ENCODE peak calls at places on chromosomes 1 and 21, in seven cellular contexts. One of them, this sample, is unnamed.

GRCh38 chr1:55631508-55631907 is 416.3 kb upstream of the USP24 start:
- DNase-seq in OCI-LY7: no peak
- DNase-seq in CD8-positive, alpha-beta T cell: no peak
- DNase-seq in esophagus muscularis mucosa: no peak
- DNase-seq in GM23248: peak
- DNase-seq in iPS DF 6.9: no peak
- DNase-seq in prostate gland: no peak
- DNase-seq in this sample: no peak

GRCh38 chr1:40824591-40825429 is 37.4 kb downstream of the CITED4 start:
- DNase-seq in OCI-LY7: no peak
- DNase-seq in CD8-positive, alpha-beta T cell: no peak
- DNase-seq in esophagus muscularis mucosa: no peak
- DNase-seq in GM23248: peak
- DNase-seq in iPS DF 6.9: no peak
- DNase-seq in prostate gland: no peak
- DNase-seq in this sample: no peak

GRCh38 chr1:179034720-179035119 is 9.0 kb downstream of the FAM20B start:
- DNase-seq in OCI-LY7: peak
- DNase-seq in CD8-positive, alpha-beta T cell: no peak
- DNase-seq in esophagus muscularis mucosa: no peak
- DNase-seq in GM23248: peak
- DNase-seq in iPS DF 6.9: no peak
- DNase-seq in prostate gland: no peak
- DNase-seq in this sample: no peak

GRCh38 chr1:41840592-41841246 is 78.0 kb downstream of the HIVEP3 start:
- DNase-seq in OCI-LY7: no peak
- DNase-seq in CD8-positive, alpha-beta T cell: no peak
- DNase-seq in esophagus muscularis mucosa: no peak
- DNase-seq in GM23248: peak
- DNase-seq in iPS DF 6.9: no peak
- DNase-seq in prostate gland: peak
- DNase-seq in this sample: peak

GRCh38 chr1:94622757-94623156 is 81.2 kb upstream of the F3 start:
- DNase-seq in OCI-LY7: no peak
- DNase-seq in CD8-positive, alpha-beta T cell: no peak
- DNase-seq in esophagus muscularis mucosa: no peak
- DNase-seq in GM23248: peak
- DNase-seq in iPS DF 6.9: no peak
- DNase-seq in prostate gland: no peak
- DNase-seq in this sample: no peak

GRCh38 chr1:116123837-116124533 is 12.8 kb downstream of the MAB21L3 start:
- DNase-seq in OCI-LY7: no peak
- DNase-seq in CD8-positive, alpha-beta T cell: no peak
- DNase-seq in esophagus muscularis mucosa: peak
- DNase-seq in GM23248: no peak
- DNase-seq in iPS DF 6.9: no peak
- DNase-seq in prostate gland: peak
- DNase-seq in this sample: no peak

GRCh38 chr1:8597455-8597854 is 220.0 kb downstream of the RERE start:
- DNase-seq in OCI-LY7: no peak
- DNase-seq in CD8-positive, alpha-beta T cell: no peak
- DNase-seq in esophagus muscularis mucosa: no peak
- DNase-seq in GM23248: peak
- DNase-seq in iPS DF 6.9: no peak
- DNase-seq in prostate gland: no peak
- DNase-seq in this sample: no peak

GRCh38 chr1:38846210-38846609 is 13.4 kb downstream of the RRAGC start:
- DNase-seq in OCI-LY7: no peak
- DNase-seq in CD8-positive, alpha-beta T cell: no peak
- DNase-seq in esophagus muscularis mucosa: no peak
- DNase-seq in GM23248: no peak
- DNase-seq in iPS DF 6.9: no peak
- DNase-seq in prostate gland: no peak
- DNase-seq in this sample: no peak

GRCh38 chr1:26049531-26050254 is 3.8 kb upstream of the SLC30A2 start:
- DNase-seq in OCI-LY7: no peak
- DNase-seq in CD8-positive, alpha-beta T cell: no peak
- DNase-seq in esophagus muscularis mucosa: no peak
- DNase-seq in GM23248: peak
- DNase-seq in iPS DF 6.9: no peak
- DNase-seq in prostate gland: no peak
- DNase-seq in this sample: no peak

GRCh38 chr1:20052386-20052785 is 17.6 kb upstream of the PLA2G5 start:
- DNase-seq in OCI-LY7: no peak
- DNase-seq in CD8-positive, alpha-beta T cell: no peak
- DNase-seq in esophagus muscularis mucosa: no peak
- DNase-seq in GM23248: peak
- DNase-seq in iPS DF 6.9: no peak
- DNase-seq in prostate gland: no peak
- DNase-seq in this sample: no peak

GRCh38 chr1:173603056-173603591 is at the start of gene SLC9C2:
- DNase-seq in OCI-LY7: peak
- DNase-seq in CD8-positive, alpha-beta T cell: no peak
- DNase-seq in esophagus muscularis mucosa: no peak
- DNase-seq in GM23248: no peak
- DNase-seq in iPS DF 6.9: no peak
- DNase-seq in prostate gland: no peak
- DNase-seq in this sample: no peak

GRCh38 chr1:93907718-93908117 is 1.5 kb downstream of the GCLM start:
- DNase-seq in OCI-LY7: no peak
- DNase-seq in CD8-positive, alpha-beta T cell: no peak
- DNase-seq in esophagus muscularis mucosa: no peak
- DNase-seq in GM23248: peak
- DNase-seq in iPS DF 6.9: no peak
- DNase-seq in prostate gland: no peak
- DNase-seq in this sample: no peak

GRCh38 chr1:40114400-40114799 is 17.3 kb upstream of the PPT1 start:
- DNase-seq in OCI-LY7: no peak
- DNase-seq in CD8-positive, alpha-beta T cell: no peak
- DNase-seq in esophagus muscularis mucosa: no peak
- DNase-seq in GM23248: no peak
- DNase-seq in iPS DF 6.9: no peak
- DNase-seq in prostate gland: no peak
- DNase-seq in this sample: no peak

GRCh38 chr1:10045480-10046355 is 13.0 kb downstream of the UBE4B start:
- DNase-seq in OCI-LY7: no peak
- DNase-seq in CD8-positive, alpha-beta T cell: no peak
- DNase-seq in esophagus muscularis mucosa: no peak
- DNase-seq in GM23248: peak
- DNase-seq in iPS DF 6.9: no peak
- DNase-seq in prostate gland: peak
- DNase-seq in this sample: no peak

GRCh38 chr1:95179205-95180001 is 54.6 kb upstream of the RWDD3 start:
- DNase-seq in OCI-LY7: no peak
- DNase-seq in CD8-positive, alpha-beta T cell: no peak
- DNase-seq in esophagus muscularis mucosa: no peak
- DNase-seq in GM23248: no peak
- DNase-seq in iPS DF 6.9: no peak
- DNase-seq in prostate gland: no peak
- DNase-seq in this sample: no peak

GRCh38 chr1:224259986-224260385 is 70.0 kb downstream of the NVL start:
- DNase-seq in OCI-LY7: no peak
- DNase-seq in CD8-positive, alpha-beta T cell: no peak
- DNase-seq in esophagus muscularis mucosa: peak
- DNase-seq in GM23248: peak
- DNase-seq in iPS DF 6.9: no peak
- DNase-seq in prostate gland: no peak
- DNase-seq in this sample: no peak

GRCh38 chr1:21251773-21252471 is 38.3 kb downstream of the ECE1 start:
- DNase-seq in OCI-LY7: no peak
- DNase-seq in CD8-positive, alpha-beta T cell: no peak
- DNase-seq in esophagus muscularis mucosa: no peak
- DNase-seq in GM23248: peak
- DNase-seq in iPS DF 6.9: no peak
- DNase-seq in prostate gland: peak
- DNase-seq in this sample: no peak

GRCh38 chr1:237687837-237688236 is 202.9 kb downstream of the ZP4 start:
- DNase-seq in OCI-LY7: no peak
- DNase-seq in CD8-positive, alpha-beta T cell: no peak
- DNase-seq in esophagus muscularis mucosa: no peak
- DNase-seq in GM23248: no peak
- DNase-seq in iPS DF 6.9: no peak
- DNase-seq in prostate gland: no peak
- DNase-seq in this sample: no peak

GRCh38 chr21:38766987-38767722 is 38.6 kb upstream of the ETS2 start:
- DNase-seq in OCI-LY7: peak
- DNase-seq in CD8-positive, alpha-beta T cell: peak
- DNase-seq in esophagus muscularis mucosa: no peak
- DNase-seq in GM23248: no peak
- DNase-seq in iPS DF 6.9: no peak
- DNase-seq in prostate gland: peak
- DNase-seq in this sample: peak

GRCh38 chr1:66168467-66168887 is 365.5 kb upstream of the SGIP1 start:
- DNase-seq in OCI-LY7: peak
- DNase-seq in CD8-positive, alpha-beta T cell: no peak
- DNase-seq in esophagus muscularis mucosa: no peak
- DNase-seq in GM23248: peak
- DNase-seq in iPS DF 6.9: no peak
- DNase-seq in prostate gland: no peak
- DNase-seq in this sample: no peak

GRCh38 chr1:177944673-177945014 is 25.2 kb downstream of the SEC16B start:
- DNase-seq in OCI-LY7: no peak
- DNase-seq in CD8-positive, alpha-beta T cell: no peak
- DNase-seq in esophagus muscularis mucosa: no peak
- DNase-seq in GM23248: no peak
- DNase-seq in iPS DF 6.9: no peak
- DNase-seq in prostate gland: no peak
- DNase-seq in this sample: no peak

GRCh38 chr1:242017580-242018233 is 18.8 kb upstream of the MAP1LC3C start:
- DNase-seq in OCI-LY7: peak
- DNase-seq in CD8-positive, alpha-beta T cell: peak
- DNase-seq in esophagus muscularis mucosa: no peak
- DNase-seq in GM23248: peak
- DNase-seq in iPS DF 6.9: no peak
- DNase-seq in prostate gland: peak
- DNase-seq in this sample: peak

GRCh38 chr1:5754079-5754431 is 238.2 kb downstream of the NPHP4 start:
- DNase-seq in OCI-LY7: no peak
- DNase-seq in CD8-positive, alpha-beta T cell: no peak
- DNase-seq in esophagus muscularis mucosa: no peak
- DNase-seq in GM23248: no peak
- DNase-seq in iPS DF 6.9: no peak
- DNase-seq in prostate gland: no peak
- DNase-seq in this sample: no peak

GRCh38 chr1:110870721-110871388 is 2.1 kb upstream of the CD53 start:
- DNase-seq in OCI-LY7: peak
- DNase-seq in CD8-positive, alpha-beta T cell: no peak
- DNase-seq in esophagus muscularis mucosa: no peak
- DNase-seq in GM23248: no peak
- DNase-seq in iPS DF 6.9: no peak
- DNase-seq in prostate gland: no peak
- DNase-seq in this sample: no peak
- H3K4me3 ChIP-seq in OCI-LY7: peak
- H3K4me3 ChIP-seq in CD8-positive, alpha-beta T cell: no peak
- H3K4me3 ChIP-seq in esophagus muscularis mucosa: no peak
- H3K4me3 ChIP-seq in GM23248: no peak
- H3K4me3 ChIP-seq in iPS DF 6.9: no peak
- H3K4me3 ChIP-seq in prostate gland: no peak
- H3K4me3 ChIP-seq in this sample: no peak

DNA sequence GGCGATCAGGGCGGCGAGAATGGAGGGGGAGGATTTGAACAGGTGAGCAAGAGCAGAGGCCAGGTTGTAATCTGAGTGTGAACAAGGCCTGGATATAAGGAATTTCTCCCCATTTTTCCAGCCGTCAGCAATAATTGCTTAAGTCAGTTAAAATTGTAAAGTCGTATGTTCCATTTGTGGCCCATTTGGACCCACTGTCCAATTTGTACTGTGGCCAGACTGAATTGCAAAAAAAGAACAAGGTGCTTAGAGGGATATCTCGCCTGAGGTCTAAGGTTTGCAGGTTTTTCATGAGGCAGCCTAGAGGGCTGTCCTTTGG is 1.0 kb downstream of the ERVH48-1 start:
- DNase-seq in OCI-LY7: no peak
- DNase-seq in CD8-positive, alpha-beta T cell: no peak
- DNase-seq in esophagus muscularis mucosa: no peak
- DNase-seq in GM23248: no peak
- DNase-seq in iPS DF 6.9: no peak
- DNase-seq in prostate gland: no peak
- DNase-seq in this sample: no peak
- H3K4me3 ChIP-seq in OCI-LY7: peak
- H3K4me3 ChIP-seq in CD8-positive, alpha-beta T cell: no peak
- H3K4me3 ChIP-seq in esophagus muscularis mucosa: peak
- H3K4me3 ChIP-seq in GM23248: no peak
- H3K4me3 ChIP-seq in iPS DF 6.9: no peak
- H3K4me3 ChIP-seq in prostate gland: no peak
- H3K4me3 ChIP-seq in this sample: peak

GRCh38 chr1:61953076-61953789 is 211.0 kb downstream of the PATJ start:
- DNase-seq in OCI-LY7: no peak
- DNase-seq in CD8-positive, alpha-beta T cell: no peak
- DNase-seq in esophagus muscularis mucosa: no peak
- DNase-seq in GM23248: no peak
- DNase-seq in iPS DF 6.9: no peak
- DNase-seq in prostate gland: no peak
- DNase-seq in this sample: no peak

GRCh38 chr1:61950418-61950817 is 208.1 kb downstream of the PATJ start:
- DNase-seq in OCI-LY7: no peak
- DNase-seq in CD8-positive, alpha-beta T cell: no peak
- DNase-seq in esophagus muscularis mucosa: no peak
- DNase-seq in GM23248: no peak
- DNase-seq in iPS DF 6.9: no peak
- DNase-seq in prostate gland: no peak
- DNase-seq in this sample: peak

GRCh38 chr1:61951731-61952585 is 209.7 kb downstream of the PATJ start:
- DNase-seq in OCI-LY7: no peak
- DNase-seq in CD8-positive, alpha-beta T cell: no peak
- DNase-seq in esophagus muscularis mucosa: no peak
- DNase-seq in GM23248: no peak
- DNase-seq in iPS DF 6.9: no peak
- DNase-seq in prostate gland: peak
- DNase-seq in this sample: no peak

GRCh38 chr1:61953790-61954150 is 211.5 kb downstream of the PATJ start:
- DNase-seq in OCI-LY7: no peak
- DNase-seq in CD8-positive, alpha-beta T cell: no peak
- DNase-seq in esophagus muscularis mucosa: no peak
- DNase-seq in GM23248: no peak
- DNase-seq in iPS DF 6.9: no peak
- DNase-seq in prostate gland: no peak
- DNase-seq in this sample: no peak

DNA sequence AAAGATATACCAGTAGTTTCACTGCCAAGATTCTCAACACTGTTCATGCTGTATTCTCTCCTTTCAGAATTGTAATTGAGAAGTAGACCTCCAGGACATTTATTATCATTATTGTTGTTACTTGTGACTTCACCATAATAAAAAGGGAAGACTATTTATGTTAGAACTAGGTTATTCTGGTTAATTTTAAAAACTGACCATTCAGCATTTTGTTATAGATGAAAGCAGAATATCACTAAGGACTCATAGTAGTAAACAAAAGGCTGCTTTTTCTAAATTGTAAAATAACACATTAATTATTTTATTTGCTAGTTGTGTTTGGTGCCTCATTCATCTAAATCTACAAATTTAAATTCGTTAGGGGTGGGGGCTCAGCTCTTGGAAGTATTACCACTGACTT is 210.4 kb downstream of the PATJ start:
- DNase-seq in OCI-LY7: no peak
- DNase-seq in CD8-positive, alpha-beta T cell: no peak
- DNase-seq in esophagus muscularis mucosa: no peak
- DNase-seq in GM23248: no peak
- DNase-seq in iPS DF 6.9: no peak
- DNase-seq in prostate gland: no peak
- DNase-seq in this sample: no peak
- H3K4me3 ChIP-seq in OCI-LY7: no peak
- H3K4me3 ChIP-seq in CD8-positive, alpha-beta T cell: no peak
- H3K4me3 ChIP-seq in esophagus muscularis mucosa: no peak
- H3K4me3 ChIP-seq in GM23248: no peak
- H3K4me3 ChIP-seq in iPS DF 6.9: no peak
- H3K4me3 ChIP-seq in prostate gland: no peak
- H3K4me3 ChIP-seq in this sample: no peak

GRCh38 chr1:37514350-37515184 is at the start of gene MEAF6:
- DNase-seq in OCI-LY7: peak
- DNase-seq in CD8-positive, alpha-beta T cell: peak
- DNase-seq in esophagus muscularis mucosa: peak
- DNase-seq in GM23248: peak
- DNase-seq in iPS DF 6.9: peak
- DNase-seq in prostate gland: peak
- DNase-seq in this sample: peak
- H3K4me3 ChIP-seq in OCI-LY7: peak
- H3K4me3 ChIP-seq in CD8-positive, alpha-beta T cell: peak
- H3K4me3 ChIP-seq in esophagus muscularis mucosa: peak
- H3K4me3 ChIP-seq in GM23248: peak
- H3K4me3 ChIP-seq in iPS DF 6.9: peak
- H3K4me3 ChIP-seq in prostate gland: peak
- H3K4me3 ChIP-seq in this sample: peak

This sample was measured in Jurkat, Clone E6-1.